ENCODE peak calls at places on chromosomes 5 and 9, in five cellular contexts. J, Y, R, G and W are unnamed samples.

GRCh38 chr5:149073217-149073616 is 10.4 kb upstream of the SH3TC2 start:
- DNase-seq in J (peak; percentile 30), Y (no peak), R (no peak), G (no peak), W (no peak)

GRCh38 chr5:135242021-135242480 is 157.0 kb downstream of the MACROH2A1 start:
- DNase-seq in J (no peak), Y (no peak), R (peak; percentile 80), G (no peak), W (no peak)

GRCh38 chr5:107135391-107135790 is 535.3 kb downstream of the EFNA5 start:
- DNase-seq in J (no peak), Y (no peak), R (no peak), G (no peak), W (no peak)

GRCh38 chr5:40655138-40655537 is 24.6 kb upstream of the PTGER4 start:
- DNase-seq in J (no peak), Y (no peak), R (no peak), G (no peak), W (no peak)

GRCh38 chr9:126696764-126697145 is 83.0 kb downstream of the LMX1B start:
- DNase-seq in J (no peak), Y (no peak), R (peak; percentile 17), G (no peak), W (no peak)

GRCh38 chr9:35645736-35646582 is 4.8 kb downstream of the SIT1 start:
- DNase-seq in J (peak; percentile 57), Y (no peak), R (no peak), G (peak; percentile 60), W (peak; percentile 83)

GRCh38 chr9:28024616-28025147 is 451.4 kb upstream of the C9orf72 start:
- DNase-seq in J (no peak), Y (no peak), R (no peak), G (no peak), W (no peak)

GRCh38 chr5:176652136-176652535 is 4.9 kb downstream of the TSPAN17 start:
- DNase-seq in J (no peak), Y (no peak), R (no peak), G (no peak), W (no peak)

GRCh38 chr9:124124729-124125589 is 113.4 kb downstream of the LHX2 start:
- DNase-seq in J (no peak), Y (no peak), R (no peak), G (no peak), W (no peak)

GRCh38 chr5:151622367-151623097 is 31.4 kb upstream of the FAT2 start:
- DNase-seq in J (no peak), Y (no peak), R (no peak), G (no peak), W (no peak)

GRCh38 chr9:14561929-14562386 is 131.3 kb downstream of the ZDHHC21 start:
- DNase-seq in J (peak; percentile 73), Y (no peak), R (no peak), G (peak; percentile 27), W (no peak)

GRCh38 chr5:126674145-126674544 is 73.4 kb downstream of the PHAX start:
- DNase-seq in J (no peak), Y (no peak), R (no peak), G (no peak), W (no peak)

GRCh38 chr5:132354381-132354780 is 15.1 kb upstream of the SLC22A5 start:
- DNase-seq in J (no peak), Y (no peak), R (no peak), G (no peak), W (no peak)

GRCh38 chr5:136040746-136041415 is 12.1 kb downstream of the TGFBI start:
- DNase-seq in J (peak; percentile 79), Y (no peak), R (no peak), G (no peak), W (peak; percentile 57)

GRCh38 chr9:78549711-78550110 is 252.8 kb downstream of the PSAT1 start:
- DNase-seq in J (no peak), Y (no peak), R (no peak), G (no peak), W (no peak)

GRCh38 chr5:35029333-35029732 is 18.4 kb downstream of the AGXT2 start:
- DNase-seq in J (no peak), Y (peak; percentile 56), R (no peak), G (no peak), W (no peak)

GRCh38 chr9:23643656-23644258 is 182.3 kb downstream of the ELAVL2 start:
- DNase-seq in J (no peak), Y (no peak), R (no peak), G (no peak), W (no peak)

GRCh38 chr5:137833463-137833862 is 34.2 kb upstream of the MYOT start:
- DNase-seq in J (peak; percentile 46), Y (peak; percentile 15), R (no peak), G (no peak), W (peak; percentile 35)

GRCh38 chr9:108569624-108570023 is 286.2 kb downstream of the ACTL7B start:
- DNase-seq in J (no peak), Y (peak; percentile 56), R (no peak), G (no peak), W (peak; percentile 56)

GRCh38 chr5:86971034-86971511 is 296.6 kb upstream of the RASA1 start:
- DNase-seq in J (peak; percentile 23), Y (no peak), R (no peak), G (no peak), W (no peak)

GRCh38 chr9:4155224-4156026 is 144.4 kb downstream of the GLIS3 start:
- DNase-seq in J (no peak), Y (no peak), R (no peak), G (no peak), W (no peak)

GRCh38 chr5:159339451-159339850 is 9.2 kb upstream of the IL12B start:
- DNase-seq in J (no peak), Y (no peak), R (no peak), G (no peak), W (no peak)

GRCh38 chr9:32404402-32404801 is 20.0 kb downstream of the ACO1 start:
- DNase-seq in J (no peak), Y (no peak), R (no peak), G (no peak), W (no peak)

GRCh38 chr5:155735388-155735787 is 591.6 kb upstream of the SGCD start:
- DNase-seq in J (no peak), Y (no peak), R (no peak), G (no peak), W (no peak)

GRCh38 chr5:672329-673139 is 20.6 kb downstream of the TPPP start:
- DNase-seq in J (peak; percentile 83), Y (peak; percentile 79), R (peak; percentile 77), G (no peak), W (no peak)

GRCh38 chr5:69512740-69513260 is 20.2 kb downstream of the OCLN start:
- DNase-seq in J (no peak), Y (no peak), R (no peak), G (no peak), W (no peak)

GRCh38 chr5:175746851-175747250 is 89.0 kb downstream of the HRH2 start:
- DNase-seq in J (no peak), Y (no peak), R (no peak), G (no peak), W (peak; percentile 46)

GRCh38 chr9:130994546-130995398 is 14.2 kb upstream of the LAMC3 start:
- DNase-seq in J (no peak), Y (no peak), R (no peak), G (no peak), W (no peak)